ENCODE peak calls at places on chromosome 5, in five cellular contexts. A is IMR-90, S is suprapubic skin, T is colonic mucosa, P is pancreas. Y is an unnamed sample. For H3K4me1, the result is how much of the 10 kb centered on the place peaks cover.

GRCh38 chr5:4295663-4296339 is 700.2 kb downstream of the IRX1 start:
- DNase-seq in T (no peak), A (no peak), P (no peak), S (no peak), Y (no peak)

GRCh38 chr5:54580997-54581741 is 63.6 kb downstream of the SNX18 start:
- DNase-seq in S (no peak), P (no peak), T (no peak), A (peak), Y (no peak)

GRCh38 chr5:76219636-76220035 is 136.5 kb downstream of the SV2C start:
- DNase-seq in T (no peak), S (no peak), P (no peak), A (no peak), Y (no peak)

GRCh38 chr5:141403387-141403786 is 809 bp downstream of the PCDHGA9 start:
- DNase-seq in S (no peak), P (no peak), T (no peak), A (no peak), Y (no peak)

GRCh38 chr5:172223901-172224873 is 30.2 kb downstream of the EFCAB9 start:
- DNase-seq in A (no peak), T (no peak), S (no peak), P (no peak), Y (no peak)

GRCh38 chr5:19837536-19838179 is 150.3 kb downstream of the CDH18 start:
- DNase-seq in T (no peak), S (no peak), A (peak), P (no peak), Y (no peak)

GRCh38 chr5:78751872-78752271 is 103.3 kb upstream of the LHFPL2 start:
- DNase-seq in S (no peak), A (peak), P (no peak), T (no peak), Y (no peak)

GRCh38 chr5:132103969-132104391 is 30.4 kb downstream of the CSF2 start:
- DNase-seq in P (no peak), S (no peak), A (no peak), T (no peak), Y (no peak)

GRCh38 chr5:37918420-37918819 is 78.6 kb upstream of the GDNF start:
- DNase-seq in S (no peak), T (no peak), P (peak), A (peak), Y (no peak)

GRCh38 chr5:140340605-140341004 is 5.8 kb downstream of the HBEGF start:
- DNase-seq in P (no peak), S (no peak), T (no peak), A (no peak), Y (no peak)

GRCh38 chr5:171483453-171484177 is 64.2 kb downstream of the FGF18 start:
- DNase-seq in T (peak), P (peak), A (peak), S (no peak), Y (peak)

GRCh38 chr5:127898551-127899213 is 184.9 kb upstream of the SLC12A2 start:
- DNase-seq in S (no peak), A (peak), T (no peak), P (no peak), Y (no peak)

GRCh38 chr5:38854907-38855306 is 9.1 kb downstream of the OSMR start:
- DNase-seq in S (no peak), T (no peak), P (no peak), A (no peak), Y (no peak)

GRCh38 chr5:64301566-64301965 is 135.9 kb downstream of the RNF180 start:
- DNase-seq in T (no peak), S (no peak), A (no peak), P (no peak), Y (no peak)
- H3K4me3 ChIP-seq in T (no peak), S (no peak), A (no peak), P (no peak), Y (no peak)

DNA sequence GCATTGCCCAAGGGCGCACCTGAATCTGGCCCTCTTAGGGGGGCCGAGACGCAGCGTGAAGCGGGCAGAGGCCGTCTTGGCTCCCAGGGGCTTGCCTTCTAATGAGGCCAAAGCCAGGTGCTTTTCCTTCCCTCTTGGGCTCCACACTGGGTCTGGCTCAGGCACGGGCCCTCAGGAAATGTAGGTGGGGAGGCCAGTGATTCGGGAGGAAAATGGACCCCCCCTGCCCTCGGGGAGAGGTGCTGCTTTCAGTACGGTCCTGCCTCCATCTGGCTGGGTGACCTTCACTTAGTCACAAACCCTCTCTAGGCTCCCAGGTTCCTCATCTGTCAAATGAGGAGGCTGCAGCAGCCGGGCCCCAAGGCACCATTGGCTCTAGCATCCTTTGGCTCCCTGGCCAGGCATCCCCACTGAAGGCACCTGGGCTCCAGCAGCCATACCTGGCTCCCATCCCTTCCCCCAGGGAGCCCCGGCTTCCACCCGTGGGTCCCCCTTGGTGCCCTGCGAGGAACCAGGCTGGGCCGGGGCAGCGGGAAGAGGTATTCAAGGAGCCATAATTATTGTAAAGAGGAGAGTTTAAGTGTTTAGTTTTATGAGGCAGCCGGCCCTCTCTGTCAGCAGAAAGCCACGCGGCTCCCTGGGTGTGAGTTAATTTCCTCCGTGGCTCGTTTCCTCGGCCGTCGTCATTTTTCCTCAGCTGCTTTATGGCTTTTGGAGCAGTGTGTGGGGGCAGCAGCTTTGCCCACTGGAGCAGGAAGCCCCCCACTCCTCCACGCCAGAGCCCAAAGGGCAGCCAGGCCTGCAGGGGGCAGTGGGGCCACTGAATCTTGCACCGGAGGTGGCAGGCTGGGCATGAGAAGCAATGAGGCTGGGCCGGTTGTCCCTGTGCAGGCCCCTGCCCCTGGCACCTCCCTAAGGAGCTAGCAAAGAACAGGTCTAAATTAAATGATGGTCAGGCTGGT is 24.9 kb upstream of the UNC5A start:
- DNase-seq in A (no peak), P (no peak), T (no peak), S (no peak), Y (no peak)
- TF ChIP-seq CTCF in A (no peak), P (no peak), T (no peak), S (no peak), Y (no peak)

DNA sequence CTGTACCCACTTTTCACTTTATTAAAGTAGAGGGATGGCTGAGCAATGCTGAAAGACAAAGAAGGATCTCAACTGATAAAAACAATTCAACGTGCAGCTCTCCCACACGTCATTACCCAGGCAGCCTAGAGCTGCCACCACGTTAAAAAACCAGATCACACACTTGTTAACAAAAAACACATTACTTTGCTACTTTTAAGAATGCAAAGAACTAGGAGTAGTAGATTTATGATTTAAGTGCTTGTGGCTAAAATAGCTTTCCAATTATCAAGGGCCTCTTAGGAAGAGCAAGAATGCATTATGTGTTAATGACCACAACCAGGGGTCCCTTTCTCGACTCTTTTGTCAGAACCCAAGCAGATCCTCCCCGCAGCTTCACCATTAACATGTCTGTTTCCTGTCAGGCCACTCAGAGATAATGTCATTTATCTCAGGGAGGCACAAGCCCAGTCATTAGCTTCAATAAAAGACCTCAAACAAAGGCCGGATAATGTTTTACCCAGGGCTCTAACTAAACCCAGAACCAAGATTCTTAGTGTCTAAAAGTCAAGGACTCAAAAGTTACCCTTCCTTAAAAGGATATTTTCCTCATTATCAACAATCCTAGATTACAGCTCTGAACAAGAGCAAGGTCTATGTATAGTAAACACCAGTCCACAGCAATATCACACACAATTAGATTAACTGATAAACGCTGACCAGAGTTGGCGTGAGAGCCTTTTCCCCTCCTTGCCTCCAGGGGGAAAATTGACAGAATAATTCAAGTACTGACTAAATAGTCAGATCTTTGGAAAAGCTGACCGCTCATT is 7.5 kb downstream of the ZNF608 start:
- DNase-seq in T (no peak), S (no peak), A (no peak), P (no peak), Y (no peak)
- H3K4me1 ChIP-seq in T (under half), S (half or more), A (under half), P (under half), Y (under half)

GRCh38 chr5:149391524-149391923 is 12.4 kb upstream of the IL17B start:
- DNase-seq in T (no peak), P (no peak), A (no peak), S (no peak), Y (no peak)

GRCh38 chr5:149388498-149389190 is 9.6 kb upstream of the IL17B start:
- DNase-seq in P (no peak), A (no peak), T (no peak), S (no peak), Y (no peak)

GRCh38 chr5:149389552-149390495 is 10.7 kb upstream of the IL17B start:
- DNase-seq in A (no peak), T (no peak), S (no peak), P (no peak), Y (no peak)

GRCh38 chr5:149387982-149388381 is 8.9 kb upstream of the IL17B start:
- DNase-seq in A (peak), P (no peak), S (no peak), T (no peak), Y (no peak)

GRCh38 chr5:149392718-149393117 is 13.6 kb upstream of the IL17B start:
- DNase-seq in T (no peak), A (peak), P (no peak), S (no peak), Y (no peak)
- H3K4me3 ChIP-seq in T (no peak), A (no peak), P (no peak), S (no peak), Y (no peak)

DNA sequence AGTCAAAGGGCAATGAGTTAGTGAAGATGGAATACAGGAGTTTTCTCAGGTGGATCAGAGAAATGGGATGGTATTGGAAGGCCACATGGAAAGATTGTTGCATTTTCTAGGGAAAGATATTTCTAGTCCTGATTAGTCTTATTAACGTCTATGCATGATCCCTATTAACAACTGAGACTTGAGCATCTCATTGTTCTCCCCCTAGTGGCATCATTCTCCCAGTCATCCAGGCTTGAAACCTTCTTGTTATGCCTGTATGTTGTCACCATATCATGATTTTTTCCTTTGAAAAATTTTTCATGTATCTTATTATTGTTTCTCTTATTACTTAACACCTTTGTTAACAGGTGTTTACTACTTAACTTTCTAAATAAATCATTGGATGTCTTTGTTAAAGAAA is 34.4 kb downstream of the KIF2A start:
- DNase-seq in S (no peak), P (no peak), A (peak), T (no peak), Y (no peak)
- TF ChIP-seq CTCF in S (no peak), P (no peak), A (peak), T (no peak), Y (no peak)

GRCh38 chr5:148384389-148384756 is 615 bp downstream of the FBXO38 start:
- DNase-seq in S (no peak), P (no peak), A (no peak), T (no peak), Y (no peak)

GRCh38 chr5:148387325-148387724 is 3.6 kb downstream of the FBXO38 start:
- DNase-seq in T (no peak), A (peak), P (no peak), S (no peak), Y (no peak)

GRCh38 chr5:148383564-148384388 is at the start of gene FBXO38:
- DNase-seq in T (peak), P (peak), A (peak), S (peak), Y (peak)

GRCh38 chr5:148385094-148385493 is 1.3 kb downstream of the FBXO38 start:
- DNase-seq in A (no peak), S (no peak), T (no peak), P (no peak), Y (no peak)

GRCh38 chr5:148386041-148386440 is 2.3 kb downstream of the FBXO38 start:
- DNase-seq in P (no peak), A (no peak), S (no peak), T (no peak), Y (no peak)
- H3K4me1 ChIP-seq in P (under half), A (under half), S (under half), T (under half), Y (under half)

DNA sequence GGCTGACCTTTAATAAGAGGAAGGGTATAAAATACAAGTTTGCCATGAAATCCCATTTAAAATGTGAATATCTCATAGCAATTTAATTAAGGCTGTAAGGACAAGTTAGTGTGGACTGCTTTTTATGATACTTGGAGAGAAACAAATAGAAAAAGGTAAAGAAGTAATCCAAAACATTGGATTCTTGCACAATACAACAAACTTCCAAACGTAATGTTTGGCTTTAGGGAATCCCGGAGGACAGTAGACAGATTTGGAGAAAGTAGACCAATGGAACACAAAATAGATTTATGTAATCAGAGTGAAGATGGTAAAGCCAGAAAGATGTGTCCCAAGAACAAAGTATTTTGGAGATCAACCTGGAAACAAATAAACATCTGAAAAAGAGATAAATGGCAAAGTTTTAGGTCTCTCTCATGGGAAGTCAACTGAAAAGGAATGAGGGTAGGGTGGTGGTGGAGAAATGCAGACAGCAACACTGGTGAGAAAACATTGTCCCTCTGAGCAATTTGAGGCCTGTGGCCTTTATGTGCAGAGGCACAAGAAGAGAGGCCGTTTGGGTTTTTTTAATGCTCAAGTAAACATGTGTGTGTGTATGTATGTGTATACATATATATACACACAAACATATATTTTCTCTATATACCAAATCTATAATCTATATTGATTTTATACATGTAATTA is 620.6 kb downstream of the PDE4D start:
- DNase-seq in A (no peak), P (no peak), S (no peak), T (no peak), Y (no peak)
- H3K4me3 ChIP-seq in A (no peak), P (no peak), S (no peak), T (peak), Y (no peak)

GRCh38 chr5:111075520-111075919 is 4.0 kb downstream of the TSLP start:
- DNase-seq in P (no peak), S (no peak), T (no peak), A (peak), Y (peak)

GRCh38 chr5:111070272-111071134 is 1.0 kb upstream of the TSLP start:
- DNase-seq in P (no peak), T (no peak), S (no peak), A (no peak), Y (no peak)

GRCh38 chr5:111074244-111074643 is 2.7 kb downstream of the TSLP start:
- DNase-seq in S (no peak), T (no peak), A (no peak), P (no peak), Y (no peak)

GRCh38 chr5:111071413-111071812 is at the start of gene TSLP:
- DNase-seq in P (no peak), A (no peak), S (no peak), T (no peak), Y (no peak)

GRCh38 chr5:111072949-111073682 is 1.6 kb downstream of the TSLP start:
- DNase-seq in A (peak), T (peak), P (no peak), S (peak), Y (peak)
- TF ChIP-seq CTCF in A (no peak), T (no peak), P (no peak), S (no peak), Y (no peak)

GRCh38 chr5:6544561-6544935 is 88.3 kb downstream of the NSUN2 start:
- DNase-seq in S (peak), P (no peak), A (no peak), T (peak), Y (no peak)

GRCh38 chr5:6545770-6546690 is 86.8 kb downstream of the NSUN2 start:
- DNase-seq in T (peak), P (no peak), A (no peak), S (peak), Y (no peak)

GRCh38 chr5:6545036-6545693 is 87.7 kb downstream of the NSUN2 start:
- DNase-seq in S (peak), T (peak), A (no peak), P (no peak), Y (no peak)

GRCh38 chr5:6548752-6549151 is 84.1 kb downstream of the NSUN2 start:
- DNase-seq in A (no peak), P (no peak), T (no peak), S (no peak), Y (no peak)

GRCh38 chr5:6547498-6547897 is 85.3 kb downstream of the NSUN2 start:
- DNase-seq in P (no peak), T (no peak), S (no peak), A (no peak), Y (peak)
- H3K4me1 ChIP-seq in P (under half), T (under half), S (under half), A (under half), Y (under half)

GRCh38 chr5:115815693-115816225 is 700 bp downstream of the CDO1 start:
- DNase-seq in S (no peak), P (peak), T (no peak), A (no peak), Y (no peak)
- H3K4me3 ChIP-seq in S (peak), P (peak), T (peak), A (peak), Y (peak)